ENCODE peak calls at places on chromosomes 1 and 21, in nine cellular contexts. T, L, R, O, C, Q, N, Z and X are unnamed samples.

GRCh38 chr1:15001317-15001900 is 152.1 kb upstream of the TMEM51 start:
- DNase-seq in O (no peak), R (no peak), L (no peak), Z (no peak), T (no peak), C (no peak), Q (no peak), N (no peak), X (no peak)

GRCh38 chr1:100452641-100453040 is 85.3 kb upstream of the GPR88 start:
- DNase-seq in Z (no peak), C (no peak), L (no peak), R (peak; percentile 26), N (no peak), Q (no peak), T (no peak), O (no peak), X (no peak)

GRCh38 chr1:2948001-2948750 is 73.1 kb upstream of the ACTRT2 start:
- DNase-seq in Q (peak; percentile 30), C (no peak), L (no peak), Z (no peak), T (no peak), N (no peak), R (no peak), O (no peak), X (no peak)

GRCh38 chr1:147185442-147185841 is 13.2 kb upstream of the PRKAB2 start:
- DNase-seq in T (no peak), C (no peak), Z (no peak), L (no peak), Q (no peak), R (no peak), O (no peak), N (no peak), X (no peak)

GRCh38 chr1:228039006-228039481 is 32.2 kb downstream of the WNT3A start:
- DNase-seq in Q (no peak), Z (no peak), R (no peak), T (no peak), L (no peak), N (no peak), C (no peak), O (no peak), X (no peak)

GRCh38 chr1:219480011-219480410 is 132.9 kb downstream of the ZC3H11B start:
- DNase-seq in L (no peak), Z (no peak), O (peak; percentile 29), R (no peak), C (no peak), Q (no peak), T (no peak), N (no peak), X (no peak)

GRCh38 chr1:117146570-117147340 is 25.2 kb upstream of the TRIM45 start:
- DNase-seq in C (peak; percentile 82), R (no peak), N (no peak), T (no peak), O (peak; percentile 95), Q (no peak), L (peak; percentile 63), Z (no peak), X (no peak)

GRCh38 chr1:8539683-8540082 is 221.8 kb downstream of the SLC45A1 start:
- DNase-seq in Q (no peak), C (no peak), T (no peak), O (no peak), R (no peak), L (no peak), Z (no peak), N (no peak), X (no peak)

GRCh38 chr1:33876970-33877680 is 13.2 kb downstream of the HMGB4 start:
- DNase-seq in L (no peak), Z (no peak), C (peak; percentile 65), O (peak; percentile 98), T (no peak), N (no peak), Q (no peak), R (no peak), X (no peak)

GRCh38 chr1:77888071-77888428 is 374 bp upstream of the NEXN start:
- DNase-seq in N (no peak), O (peak; percentile 80), C (peak; percentile 65), Z (no peak), L (no peak), Q (no peak), T (no peak), R (no peak), X (no peak)

GRCh38 chr21:42171091-42172053 is 47.6 kb upstream of the ABCG1 start:
- DNase-seq in R (no peak), T (no peak), L (no peak), Z (no peak), N (no peak), Q (no peak), O (peak; percentile 30), C (no peak), X (no peak)

GRCh38 chr21:45670731-45671130 is 27.2 kb downstream of the PCBP3 start:
- DNase-seq in Q (no peak), C (no peak), R (no peak), O (no peak), Z (no peak), N (no peak), L (no peak), T (no peak), X (no peak)

GRCh38 chr21:33199516-33200217 is 30.1 kb upstream of the IFNAR2 start:
- DNase-seq in O (peak; percentile 97), R (peak; percentile 75), Q (peak; percentile 56), C (peak; percentile 93), N (peak; percentile 40), T (peak; percentile 39), Z (peak; percentile 88), L (peak; percentile 68), X (peak; percentile 82)

GRCh38 chr1:219062161-219062560 is 111.5 kb upstream of the LYPLAL1 start:
- DNase-seq in Z (no peak), N (no peak), O (peak; percentile 63), L (no peak), R (no peak), T (no peak), C (no peak), Q (no peak), X (no peak)

GRCh38 chr1:162996261-162996660 is 72.9 kb upstream of the RGS4 start:
- DNase-seq in Z (no peak), T (no peak), C (no peak), N (no peak), O (peak; percentile 45), L (no peak), R (no peak), Q (no peak), X (no peak)

GRCh38 chr1:115430717-115431116 is 92.7 kb upstream of the NGF start:
- DNase-seq in N (no peak), L (peak; percentile 92), T (no peak), Q (no peak), Z (no peak), O (peak; percentile 99), R (no peak), C (peak; percentile 84), X (no peak)